ENCODE peak calls at places on chromosomes 4 and X, in five cellular contexts. W is LNCaP clone FGC; T is stimulated activated CD4-positive, alpha-beta T cell treated with anti-CD3 and anti-CD28 coated beads, Interleukin-2, amount 100 ng/mL, for 24 hours; G is activated naive CD8-positive, alpha-beta T cell treated with anti-CD3 and anti-CD28 coated beads for 36 hours; M is Ammon's horn. C is an unnamed sample.

GRCh38 chr4:94545296-94545695 is 93.6 kb downstream of the PDLIM5 start:
- DNase-seq in W (no peak), T (no peak), G (no peak), M (no peak), C (no peak)

GRCh38 chr4:183540498-183540953 is 35.7 kb downstream of the ING2 start:
- DNase-seq in W (no peak), T (no peak), G (no peak), M (no peak), C (no peak)

GRCh38 chr4:25814323-25814722 is 48.5 kb downstream of the SEL1L3 start:
- DNase-seq in W (no peak), T (no peak), G (no peak), M (peak), C (no peak)

GRCh38 chr4:156193800-156194199 is 240.1 kb upstream of the CTSO start:
- DNase-seq in W (no peak), T (no peak), G (no peak), M (peak), C (no peak)

GRCh38 chr4:147854154-147854553 is 122.3 kb downstream of the ARHGAP10 start:
- DNase-seq in W (no peak), T (no peak), G (no peak), M (no peak), C (no peak)

GRCh38 chr4:71211748-71212147 is 127.1 kb upstream of the SLC4A4 start:
- DNase-seq in W (no peak), T (no peak), G (no peak), M (no peak), C (no peak)

GRCh38 chr4:90845777-90846176 is 718.6 kb downstream of the CCSER1 start:
- DNase-seq in W (peak), T (no peak), G (no peak), M (no peak), C (no peak)

GRCh38 chr4:137253949-137254348 is 278.3 kb downstream of the PCDH18 start:
- DNase-seq in W (no peak), T (no peak), G (no peak), M (no peak), C (no peak)

GRCh38 chrX:42538405-42538804 is 239.6 kb downstream of the PPP1R2C start:
- DNase-seq in W (no peak), T (no peak), G (no peak), M (no peak), C (no peak)

GRCh38 chrX:6968231-6968630 is 179.3 kb upstream of the STS start:
- DNase-seq in W (no peak), T (no peak), G (no peak), M (no peak), C (no peak)

GRCh38 chrX:51608766-51609165 is 9.9 kb downstream of the CENPVL3 start:
- DNase-seq in W (no peak), T (no peak), G (no peak), M (no peak), C (no peak)

GRCh38 chr4:56941403-56941802 is 33.7 kb downstream of the REST start:
- DNase-seq in W (no peak), T (no peak), G (no peak), M (no peak), C (no peak)

GRCh38 chr4:86834901-86835300 is 14.3 kb downstream of the SLC10A6 start:
- DNase-seq in W (no peak), T (no peak), G (no peak), M (no peak), C (no peak)

GRCh38 chrX:38800981-38801845 is at the start of gene MID1IP1:
- DNase-seq in W (peak), T (peak), G (peak), M (peak), C (peak)

GRCh38 chrX:121256653-121257052 is 209.2 kb downstream of the GLUD2 start:
- DNase-seq in W (no peak), T (no peak), G (no peak), M (no peak), C (no peak)

C was measured in T-helper 2 cell treated with Interferon-gamma antibody and Interleukin-4, amounts not matched to agents 5 μg/mL and 100 μg/mL, for 36 hours.